ENCODE peak calls at places on chromosomes 6 and 20, in five cellular contexts. S is left lung, I is prostate gland, Y is right atrium auricular region, D is heart right ventricle. P is an unnamed sample.

GRCh38 chr6:135919026-135919425 is 67.5 kb downstream of the PDE7B start:
- DNase-seq in S (no peak), I (no peak), Y (no peak), D (no peak), P (no peak)

GRCh38 chr6:125913864-125914351 is 42.7 kb upstream of the HINT3 start:
- DNase-seq in S (no peak), I (peak), Y (no peak), D (no peak), P (no peak)

GRCh38 chr6:20402181-20403079 is 751 bp downstream of the E2F3 start:
- DNase-seq in S (peak), I (peak), Y (no peak), D (peak), P (no peak)

GRCh38 chr6:42744351-42744890 is 1.5 kb downstream of the TBCC start:
- DNase-seq in S (no peak), I (no peak), Y (no peak), D (no peak), P (no peak)

GRCh38 chr20:35286077-35286898 is 1.7 kb upstream of the EIF6 start:
- DNase-seq in S (no peak), I (no peak), Y (no peak), D (no peak), P (no peak)

GRCh38 chr6:26088344-26088743 is 1.1 kb downstream of the HFE start:
- DNase-seq in S (no peak), I (no peak), Y (no peak), D (no peak), P (no peak)

GRCh38 chr6:154466139-154466538 is 44.3 kb downstream of the CNKSR3 start:
- DNase-seq in S (no peak), I (peak), Y (no peak), D (no peak), P (no peak)

GRCh38 chr6:815348-815738 is 122.4 kb upstream of the EXOC2 start:
- DNase-seq in S (no peak), I (no peak), Y (no peak), D (no peak), P (no peak)

GRCh38 chr6:37298958-37299357 is 41.0 kb upstream of the TMEM217 start:
- DNase-seq in S (no peak), I (no peak), Y (no peak), D (no peak), P (no peak)

GRCh38 chr20:1295276-1295930 is 29.3 kb downstream of the SNPH start:
- DNase-seq in S (no peak), I (no peak), Y (no peak), D (no peak), P (no peak)

GRCh38 chr6:9620263-9620662 is 794.6 kb downstream of the TFAP2A start:
- DNase-seq in S (no peak), I (no peak), Y (no peak), D (no peak), P (no peak)

GRCh38 chr6:130515306-130515705 is 149.5 kb downstream of the TMEM200A start:
- DNase-seq in S (no peak), I (no peak), Y (no peak), D (no peak), P (no peak)

GRCh38 chr6:89145461-89145961 is 344 bp upstream of the PM20D2 start:
- DNase-seq in S (no peak), I (peak), Y (no peak), D (no peak), P (no peak)

GRCh38 chr6:54846243-54846856 is at the start of gene FAM83B:
- DNase-seq in S (peak), I (peak), Y (no peak), D (no peak), P (no peak)

GRCh38 chr20:9186396-9186795 is 117.5 kb downstream of the PLCB4 start:
- DNase-seq in S (no peak), I (no peak), Y (no peak), D (no peak), P (no peak)

GRCh38 chr6:3438190-3439167 is 18.4 kb downstream of the SLC22A23 start:
- DNase-seq in S (no peak), I (peak), Y (no peak), D (no peak), P (no peak)

GRCh38 chr6:50815436-50816114 is 3.1 kb upstream of the TFAP2B start:
- DNase-seq in S (no peak), I (no peak), Y (no peak), D (no peak), P (no peak)

GRCh38 chr6:167056370-167056769 is 57.2 kb downstream of the CEP43 start:
- DNase-seq in S (no peak), I (no peak), Y (no peak), D (no peak), P (no peak)

GRCh38 chr6:72966628-72967280 is 258.5 kb downstream of the KHDC1L start:
- DNase-seq in S (no peak), I (no peak), Y (no peak), D (no peak), P (no peak)

GRCh38 chr6:163960128-163960527 is 545.6 kb downstream of the QKI start:
- DNase-seq in S (no peak), I (no peak), Y (no peak), D (no peak), P (no peak)

GRCh38 chr20:63517376-63518309 is 2.9 kb upstream of the PPDPF start:
- DNase-seq in S (peak), I (no peak), Y (no peak), D (no peak), P (no peak)

GRCh38 chr6:136524339-136524935 is 25.8 kb downstream of the MAP7 start:
- DNase-seq in S (no peak), I (no peak), Y (no peak), D (no peak), P (no peak)

GRCh38 chr20:46359233-46359751 is 47.1 kb downstream of the ELMO2 start:
- DNase-seq in S (no peak), I (no peak), Y (no peak), D (no peak), P (no peak)
- H3K27ac ChIP-seq in S (peak), I (no peak), Y (peak), D (no peak), P (no peak)

GRCh38 chr6:158770948-158771347 is 48.2 kb downstream of the EZR start:
- DNase-seq in S (no peak), I (no peak), Y (no peak), D (peak), P (peak)
- H3K27ac ChIP-seq in S (no peak), I (no peak), Y (peak), D (peak), P (no peak)

GRCh38 chr6:122775975-122776374 is 3.5 kb upstream of the FABP7 start:
- DNase-seq in S (no peak), I (no peak), Y (no peak), D (no peak), P (no peak)

GRCh38 chr6:122772724-122773123 is 6.8 kb upstream of the FABP7 start:
- DNase-seq in S (no peak), I (no peak), Y (no peak), D (no peak), P (no peak)

GRCh38 chr6:122766256-122766655 is 13.3 kb upstream of the FABP7 start:
- DNase-seq in S (no peak), I (no peak), Y (no peak), D (no peak), P (no peak)

DNA sequence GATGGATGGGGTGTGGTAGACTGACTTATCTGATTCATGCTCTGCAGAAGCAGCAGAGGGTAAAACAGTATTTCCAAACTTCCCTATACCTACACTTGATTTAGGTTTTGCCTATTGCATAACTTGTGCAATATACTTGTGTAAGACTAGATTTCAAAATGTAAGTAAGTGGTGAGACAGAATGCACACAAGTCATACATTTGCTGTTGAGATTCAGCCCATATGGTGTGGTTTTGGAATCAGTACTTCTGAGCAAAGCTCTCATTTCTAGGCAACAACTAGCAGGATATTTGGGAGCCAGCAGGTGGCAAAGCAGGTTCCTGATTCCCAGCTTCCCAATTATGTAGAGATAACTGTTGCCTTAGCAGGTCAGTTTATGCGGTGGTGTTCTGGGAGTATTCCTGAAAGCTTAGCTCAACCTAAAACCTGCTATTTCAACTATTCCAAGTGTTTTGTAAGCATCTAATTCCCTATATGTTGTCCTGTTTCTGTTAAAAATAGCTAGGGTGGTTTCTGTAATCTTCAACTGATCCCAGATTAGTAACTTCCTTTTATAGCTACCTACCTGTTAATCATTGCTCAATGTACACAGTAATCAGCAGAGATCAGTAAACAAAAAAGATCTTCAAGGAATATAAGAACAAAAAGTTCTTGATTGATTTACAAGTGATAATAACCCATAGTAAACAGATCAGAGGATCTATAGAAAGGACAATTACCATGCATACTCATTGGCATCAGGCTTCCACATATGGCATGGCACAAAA is 8.5 kb upstream of the FABP7 start:
- DNase-seq in S (no peak), I (no peak), Y (no peak), D (no peak), P (no peak)
- H3K27ac ChIP-seq in S (peak), I (no peak), Y (no peak), D (no peak), P (no peak)

DNA sequence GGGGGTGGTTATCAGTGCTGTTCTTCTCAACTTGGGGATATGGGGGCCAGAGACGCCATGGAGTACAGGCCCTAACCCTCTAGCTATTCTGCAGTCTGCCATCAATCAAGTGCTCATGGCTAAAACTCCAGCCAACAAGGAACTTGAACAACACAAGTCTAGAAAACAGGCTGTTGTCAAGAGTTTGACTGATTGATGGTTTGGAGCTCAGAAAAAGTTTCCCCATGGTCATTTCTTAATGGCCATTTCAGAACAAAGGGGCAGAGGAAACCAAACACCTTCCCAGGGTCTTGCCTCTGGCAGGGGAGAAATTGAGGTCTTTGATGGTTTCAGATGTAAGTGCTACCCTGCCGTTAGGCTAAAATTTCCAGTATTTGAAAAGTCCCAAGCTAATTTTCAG is 15.1 kb downstream of the PCK1 start:
- DNase-seq in S (no peak), I (no peak), Y (no peak), D (no peak), P (no peak)
- H3K27ac ChIP-seq in S (no peak), I (no peak), Y (no peak), D (no peak), P (no peak)

GRCh38 chr6:33934726-33935270 is 131.0 kb upstream of the MLN start:
- DNase-seq in S (peak), I (no peak), Y (no peak), D (no peak), P (no peak)
- H3K27ac ChIP-seq in S (no peak), I (no peak), Y (no peak), D (no peak), P (no peak)

DNA sequence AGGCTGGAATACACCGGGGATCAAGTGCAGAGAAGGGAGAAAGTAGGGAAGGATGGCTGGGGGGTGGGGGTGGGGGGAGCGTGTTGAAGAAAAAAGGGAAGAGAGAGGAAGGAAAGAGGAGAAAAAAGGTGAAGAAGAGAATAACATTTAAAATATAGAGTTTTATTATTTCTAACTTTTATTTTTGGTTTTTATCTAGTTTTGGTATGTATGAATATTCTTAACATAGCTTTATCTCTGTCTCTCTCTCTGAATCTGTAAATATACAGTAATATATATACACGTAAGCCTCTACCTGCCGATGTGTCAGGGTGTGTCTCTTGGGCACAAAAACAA is 30.0 kb downstream of the HLA-F start:
- DNase-seq in S (no peak), I (no peak), Y (no peak), D (no peak), P (no peak)
- H3K27ac ChIP-seq in S (peak), I (peak), Y (peak), D (peak), P (no peak)